ENCODE peak calls at places on chromosomes 4 and X, in ten cellular contexts. O, T, V, D, Q, L, M, H, E and P are unnamed samples.

GRCh38 chr4:2714071-2714770 is 41.9 kb downstream of the TNIP2 start:
- DNase-seq in T (peak), D (peak), H (no peak), Q (no peak), L (peak), O (peak), M (no peak), E (no peak), V (no peak), P (peak)

GRCh38 chr4:71602271-71602890 is 181.5 kb downstream of the GC start:
- DNase-seq in Q (no peak), L (no peak), T (no peak), E (no peak), H (no peak), O (no peak), D (peak), V (no peak), M (no peak), P (no peak)

GRCh38 chr4:38894340-38894982 is 26.9 kb downstream of the FAM114A1 start:
- DNase-seq in T (no peak), O (no peak), M (no peak), V (peak), E (no peak), Q (no peak), H (no peak), D (peak), L (no peak), P (no peak)

GRCh38 chrX:43969504-43970501 is 3.4 kb downstream of the NDP start:
- DNase-seq in Q (no peak), V (no peak), T (no peak), H (peak), D (peak), O (no peak), L (no peak), E (no peak), M (no peak), P (no peak)

GRCh38 chr4:121155893-121156292 is 8.2 kb downstream of the TNIP3 start:
- DNase-seq in H (no peak), T (no peak), D (peak), Q (no peak), O (no peak), E (peak), L (no peak), M (no peak), V (peak), P (no peak)

GRCh38 chr4:105088110-105088879 is 58.4 kb upstream of the TET2 start:
- DNase-seq in O (no peak), V (peak), D (peak), M (no peak), T (no peak), E (no peak), H (no peak), Q (no peak), L (no peak), P (no peak)

GRCh38 chr4:11904991-11905760 is 476.5 kb upstream of the HS3ST1 start:
- DNase-seq in H (no peak), L (no peak), Q (no peak), E (no peak), T (no peak), D (no peak), O (no peak), M (no peak), V (no peak), P (no peak)

GRCh38 chr4:11497972-11498371 is 69.3 kb upstream of the HS3ST1 start:
- DNase-seq in Q (no peak), T (no peak), L (no peak), E (no peak), O (no peak), M (no peak), V (no peak), H (no peak), D (no peak), P (no peak)

GRCh38 chr4:15805583-15806517 is 27.7 kb downstream of the CD38 start:
- DNase-seq in D (peak), V (peak), T (no peak), H (no peak), Q (no peak), M (no peak), E (peak), O (peak), L (no peak), P (peak)

GRCh38 chr4:121094297-121094966 is 22.1 kb upstream of the NDNF start:
- DNase-seq in T (no peak), Q (no peak), V (no peak), O (no peak), M (no peak), D (no peak), L (no peak), E (no peak), H (no peak), P (no peak)

GRCh38 chrX:40085086-40085551 is 12.6 kb downstream of the BCOR start:
- DNase-seq in E (no peak), M (peak), Q (no peak), O (no peak), H (no peak), D (peak), V (no peak), L (no peak), T (peak), P (no peak)

GRCh38 chr4:95290702-95291101 is 258.1 kb downstream of the UNC5C start:
- DNase-seq in Q (no peak), T (no peak), O (no peak), H (no peak), E (no peak), L (no peak), M (no peak), V (no peak), D (no peak), P (no peak)

GRCh38 chrX:123920065-123920785 is 41.3 kb upstream of the STAG2 start:
- DNase-seq in E (no peak), O (no peak), M (no peak), Q (no peak), L (no peak), H (no peak), T (no peak), D (peak), V (no peak), P (no peak)

GRCh38 chr4:92163348-92163747 is 140.4 kb upstream of the GRID2 start:
- DNase-seq in O (no peak), D (peak), H (no peak), M (no peak), Q (no peak), T (no peak), V (no peak), L (no peak), E (no peak), P (no peak)

GRCh38 chr4:127781303-127782024 is 658 bp upstream of the HSPA4L start:
- DNase-seq in O (peak), T (peak), H (no peak), D (peak), M (no peak), E (peak), L (peak), V (peak), Q (no peak), P (no peak)

GRCh38 chr4:142595222-142595871 is 250.8 kb downstream of the INPP4B start:
- DNase-seq in O (no peak), T (no peak), H (no peak), D (no peak), L (no peak), V (no peak), M (no peak), E (no peak), Q (no peak), P (no peak)

GRCh38 chrX:153882086-153882498 is 3.9 kb downstream of the L1CAM start:
- DNase-seq in L (no peak), H (no peak), M (no peak), V (no peak), O (no peak), D (peak), Q (no peak), E (no peak), T (no peak), P (no peak)

GRCh38 chr4:8939887-8940742 is 68.5 kb upstream of the HMX1 start:
- DNase-seq in V (peak), Q (no peak), D (no peak), L (no peak), E (peak), T (no peak), H (no peak), M (no peak), O (no peak), P (no peak)

GRCh38 chr4:22014222-22014741 is 65.7 kb upstream of the KCNIP4 start:
- DNase-seq in Q (no peak), M (no peak), O (no peak), L (no peak), H (no peak), E (no peak), V (no peak), D (no peak), T (no peak), P (no peak)

GRCh38 chr4:142960867-142961644 is 115.0 kb upstream of the INPP4B start:
- DNase-seq in D (no peak), V (no peak), E (no peak), O (no peak), T (no peak), Q (no peak), M (no peak), L (no peak), H (no peak), P (no peak)

GRCh38 chrX:30065226-30065625 is 150.1 kb upstream of the MAGEB2 start:
- DNase-seq in D (peak), O (no peak), H (no peak), V (no peak), L (no peak), Q (no peak), E (no peak), T (no peak), M (no peak), P (no peak)